ENCODE peak calls at places on chromosomes 13 and 19, in five cellular contexts. One of them, this sample, is unnamed.

GRCh38 chr19:38617283-38617763 is 430 bp downstream of the MAP4K1 start:
- DNase-seq in AG20443: no peak
- DNase-seq in substantia nigra: no peak
- DNase-seq in iris pigment epithelial cell: no peak
- DNase-seq in NCI-H2081: no peak
- DNase-seq in this sample: no peak

GRCh38 chr19:2775556-2776430 is 7.3 kb downstream of the SGTA start:
- DNase-seq in AG20443: no peak
- DNase-seq in substantia nigra: no peak
- DNase-seq in iris pigment epithelial cell: peak; percentile 63
- DNase-seq in NCI-H2081: no peak
- DNase-seq in this sample: no peak

GRCh38 chr19:18208098-18208951 is 4.5 kb upstream of the RAB3A start:
- DNase-seq in AG20443: peak; percentile 79
- DNase-seq in substantia nigra: no peak
- DNase-seq in iris pigment epithelial cell: peak; percentile 70
- DNase-seq in NCI-H2081: no peak
- DNase-seq in this sample: no peak

GRCh38 chr13:36919833-36920611 is at the start of gene SMAD9:
- DNase-seq in AG20443: peak; percentile 89
- DNase-seq in substantia nigra: no peak
- DNase-seq in iris pigment epithelial cell: peak; percentile 70
- DNase-seq in NCI-H2081: peak; percentile 80
- DNase-seq in this sample: no peak

GRCh38 chr13:67343777-67344176 is 113.6 kb upstream of the PCDH9 start:
- DNase-seq in AG20443: no peak
- DNase-seq in substantia nigra: no peak
- DNase-seq in iris pigment epithelial cell: no peak
- DNase-seq in NCI-H2081: peak; percentile 33
- DNase-seq in this sample: no peak

GRCh38 chr19:30064776-30065494 is 122.9 kb downstream of the URI1 start:
- DNase-seq in AG20443: no peak
- DNase-seq in substantia nigra: no peak
- DNase-seq in iris pigment epithelial cell: no peak
- DNase-seq in NCI-H2081: no peak
- DNase-seq in this sample: no peak

GRCh38 chr19:35254341-35255297 is 5.8 kb downstream of the LSR start:
- DNase-seq in AG20443: peak; percentile 2
- DNase-seq in substantia nigra: no peak
- DNase-seq in iris pigment epithelial cell: no peak
- DNase-seq in NCI-H2081: no peak
- DNase-seq in this sample: no peak

GRCh38 chr13:94712812-94713555 is 639 bp upstream of the SOX21 start:
- DNase-seq in AG20443: peak; percentile 72
- DNase-seq in substantia nigra: peak; percentile 40
- DNase-seq in iris pigment epithelial cell: peak; percentile 74
- DNase-seq in NCI-H2081: peak; percentile 47
- DNase-seq in this sample: no peak